ENCODE peak calls at places on chromosomes 7 and 10, in four cellular contexts. X is nephron progenitor cell, W is M059J, Y is Ammon's horn. J is an unnamed sample.

GRCh38 chr7:22854158-22855048 is 31.8 kb upstream of the TOMM7 start:
- DNase-seq in X (peak), W (peak), Y (peak), J (peak)

GRCh38 chr10:116477989-116478615 is 50.5 kb downstream of the PNLIPRP3 start:
- DNase-seq in X (no peak), W (no peak), Y (peak), J (no peak)

GRCh38 chr10:123154943-123155505 is 822 bp downstream of the BUB3 start:
- DNase-seq in X (no peak), W (peak), Y (no peak), J (peak)

GRCh38 chr10:102535481-102536147 is 31.8 kb downstream of the SUFU start:
- DNase-seq in X (no peak), W (no peak), Y (no peak), J (no peak)

GRCh38 chr10:5449823-5450222 is 37.5 kb downstream of the NET1 start:
- DNase-seq in X (no peak), W (no peak), Y (peak), J (no peak)

GRCh38 chr7:2129376-2130375 is 103.1 kb downstream of the MAD1L1 start:
- DNase-seq in X (no peak), W (no peak), Y (no peak), J (no peak)

GRCh38 chr7:139297795-139298194 is 43.3 kb upstream of the FMC1 start:
- DNase-seq in X (no peak), W (no peak), Y (no peak), J (no peak)

GRCh38 chr10:51183783-51184182 is 109.5 kb downstream of the PRKG1 start:
- DNase-seq in X (no peak), W (no peak), Y (no peak), J (no peak)

GRCh38 chr7:94941844-94942632 is 34.6 kb downstream of the PPP1R9A start:
- DNase-seq in X (no peak), W (no peak), Y (no peak), J (no peak)

GRCh38 chr7:126637538-126637937 is 615.2 kb downstream of the GRM8 start:
- DNase-seq in X (no peak), W (no peak), Y (no peak), J (no peak)

GRCh38 chr10:29658984-29659769 is 24.4 kb upstream of the SVIL start:
- DNase-seq in X (no peak), W (peak), Y (no peak), J (peak)

GRCh38 chr7:22364023-22364422 is 7.1 kb upstream of the RAPGEF5 start:
- DNase-seq in X (no peak), W (no peak), Y (no peak), J (no peak)

GRCh38 chr10:3486346-3487065 is 298.5 kb downstream of the KLF6 start:
- DNase-seq in X (peak), W (peak), Y (no peak), J (no peak)

GRCh38 chr7:108973075-108973474 is 403.4 kb downstream of the DNAJB9 start:
- DNase-seq in X (no peak), W (no peak), Y (peak), J (no peak)

GRCh38 chr10:119377905-119378736 is 164.4 kb downstream of the RGS10 start:
- DNase-seq in X (no peak), W (no peak), Y (peak), J (no peak)

GRCh38 chr10:77965294-77965693 is 38.7 kb upstream of the DLG5 start:
- DNase-seq in X (no peak), W (peak), Y (no peak), J (no peak)

GRCh38 chr10:42864575-42864974 is 82.0 kb downstream of the BMS1 start:
- DNase-seq in X (no peak), W (peak), Y (no peak), J (no peak)

GRCh38 chr7:353746-354325 is 63.9 kb downstream of the FOXL3 start:
- DNase-seq in X (no peak), W (peak), Y (peak), J (no peak)

GRCh38 chr10:6140965-6141295 is 52.1 kb downstream of the RBM17 start:
- DNase-seq in X (no peak), W (no peak), Y (no peak), J (no peak)

GRCh38 chr10:72173635-72174296 is 42.0 kb upstream of the ANAPC16 start:
- DNase-seq in X (peak), W (peak), Y (no peak), J (peak)

GRCh38 chr7:129843982-129844840 is 108.5 kb downstream of the UBE2H start:
- DNase-seq in X (no peak), W (no peak), Y (no peak), J (no peak)

GRCh38 chr10:13340626-13341370 is 7.3 kb downstream of the SEPHS1 start:
- DNase-seq in X (no peak), W (no peak), Y (no peak), J (peak)

GRCh38 chr7:155190608-155191536 is 106.8 kb upstream of the INSIG1 start:
- DNase-seq in X (peak), W (no peak), Y (peak), J (peak)

GRCh38 chr7:112433289-112433688 is 17.0 kb upstream of the IFRD1 start:
- DNase-seq in X (no peak), W (no peak), Y (no peak), J (no peak)

GRCh38 chr7:47988496-47989386 is 9.3 kb upstream of the HUS1 start:
- DNase-seq in X (no peak), W (no peak), Y (no peak), J (no peak)

GRCh38 chr10:19111501-19112267 is 63.1 kb downstream of the MALRD1 start:
- DNase-seq in X (no peak), W (peak), Y (no peak), J (no peak)

GRCh38 chr7:13109201-13109600 is 421.8 kb downstream of the ARL4A start:
- DNase-seq in X (no peak), W (peak), Y (no peak), J (no peak)

GRCh38 chr7:5695037-5695708 is 86.3 kb downstream of the RNF216 start:
- DNase-seq in X (no peak), W (peak), Y (peak), J (peak)

GRCh38 chr7:86301301-86301700 is 342.4 kb upstream of the GRM3 start:
- DNase-seq in X (no peak), W (no peak), Y (no peak), J (no peak)

GRCh38 chr7:41116817-41117216 is 586.1 kb downstream of the INHBA start:
- DNase-seq in X (no peak), W (peak), Y (no peak), J (no peak)

GRCh38 chr10:16119445-16119844 is 259.1 kb upstream of the MINDY3 start:
- DNase-seq in X (peak), W (no peak), Y (no peak), J (no peak)

GRCh38 chr10:7544203-7544602 is 122.6 kb downstream of the ITIH5 start:
- DNase-seq in X (no peak), W (no peak), Y (peak), J (no peak)

GRCh38 chr7:10128748-10129147 is 844.9 kb upstream of the PHF14 start:
- DNase-seq in X (peak), W (no peak), Y (peak), J (no peak)

GRCh38 chr10:120996456-120997053 is 145.4 kb downstream of the WDR11 start:
- DNase-seq in X (no peak), W (no peak), Y (no peak), J (no peak)

GRCh38 chr7:157339777-157340677 is 3.2 kb downstream of the DNAJB6 start:
- DNase-seq in X (peak), W (peak), Y (peak), J (no peak)

GRCh38 chr7:124029789-124030188 is 3.1 kb downstream of the TMEM229A start:
- DNase-seq in X (no peak), W (no peak), Y (no peak), J (no peak)

GRCh38 chr10:109587366-109587765 is 335.9 kb downstream of the XPNPEP1 start:
- DNase-seq in X (no peak), W (no peak), Y (no peak), J (no peak)

GRCh38 chr10:132812544-132812943 is 26.6 kb upstream of the NKX6-2 start:
- DNase-seq in X (no peak), W (no peak), Y (no peak), J (no peak)

GRCh38 chr7:5214641-5215040 is 24.6 kb downstream of the WIPI2 start:
- DNase-seq in X (no peak), W (no peak), Y (no peak), J (no peak)